ENCODE peak calls at places on chromosomes 11 and 22, in nine cellular contexts. S is suprapubic skin, W is left ventricle myocardium inferior, O is natural killer cell, I is lower leg skin, H is A549, J is bronchial epithelial cell, Y is chondrocyte, M is thoracic aorta. V is an unnamed sample.

GRCh38 chr11:99020324-99021225 is at the start of gene CNTN5:
- DNase-seq in S (no peak), W (peak; percentile 20), O (no peak), I (peak; percentile 84), H (peak; percentile 0), J (peak; percentile 7), Y (peak; percentile 43), M (no peak), V (peak; percentile 0)

GRCh38 chr11:119795231-119795630 is 66.2 kb upstream of the NECTIN1 start:
- DNase-seq in S (no peak), W (no peak), O (no peak), I (no peak), H (peak; percentile 10), J (peak; percentile 79), Y (peak; percentile 68), M (no peak), V (peak; percentile 60)

GRCh38 chr11:65967329-65967934 is 5.9 kb downstream of the SART1 start:
- DNase-seq in S (no peak), W (no peak), O (no peak), I (no peak), H (no peak), J (no peak), Y (no peak), M (no peak), V (no peak)

GRCh38 chr11:76783901-76784813 is 1.0 kb downstream of the TSKU start:
- DNase-seq in S (peak; percentile 81), W (peak; percentile 68), O (no peak), I (peak; percentile 92), H (no peak), J (peak; percentile 71), Y (peak; percentile 94), M (no peak), V (peak; percentile 60)

GRCh38 chr22:35352214-35353111 is 28.4 kb upstream of the HMOX1 start:
- DNase-seq in S (peak; percentile 85), W (peak; percentile 74), O (peak; percentile 49), I (peak; percentile 93), H (peak; percentile 30), J (peak; percentile 35), Y (no peak), M (peak; percentile 62), V (no peak)

GRCh38 chr11:120680322-120680721 is 168.8 kb downstream of the GRIK4 start:
- DNase-seq in S (no peak), W (no peak), O (no peak), I (no peak), H (no peak), J (peak; percentile 27), Y (no peak), M (no peak), V (no peak)

GRCh38 chr11:86781546-86781945 is 18.8 kb upstream of the PRSS23 start:
- DNase-seq in S (no peak), W (no peak), O (no peak), I (no peak), H (no peak), J (no peak), Y (no peak), M (no peak), V (no peak)

GRCh38 chr11:61390161-61390560 is 2.2 kb upstream of the TMEM216 start:
- DNase-seq in S (no peak), W (no peak), O (no peak), I (no peak), H (no peak), J (no peak), Y (no peak), M (no peak), V (no peak)

GRCh38 chr11:84607975-84608787 is 1019.0 kb downstream of the DLG2 start:
- DNase-seq in S (no peak), W (no peak), O (no peak), I (no peak), H (no peak), J (no peak), Y (no peak), M (no peak), V (no peak)

GRCh38 chr11:77506857-77507256 is 33.0 kb upstream of the PAK1 start:
- DNase-seq in S (no peak), W (no peak), O (no peak), I (no peak), H (no peak), J (peak; percentile 78), Y (no peak), M (no peak), V (peak; percentile 24)

GRCh38 chr22:31126869-31127175 is 4.1 kb downstream of the INPP5J start:
- DNase-seq in S (no peak), W (no peak), O (no peak), I (no peak), H (no peak), J (no peak), Y (peak; percentile 86), M (no peak), V (no peak)

GRCh38 chr11:72856551-72857342 is 42.5 kb downstream of the ATG16L2 start:
- DNase-seq in S (no peak), W (no peak), O (no peak), I (no peak), H (no peak), J (no peak), Y (no peak), M (no peak), V (peak; percentile 11)

GRCh38 chr11:119916568-119916967 is 187.6 kb upstream of the NECTIN1 start:
- DNase-seq in S (no peak), W (no peak), O (no peak), I (no peak), H (no peak), J (no peak), Y (no peak), M (no peak), V (no peak)

GRCh38 chr22:37301144-37301820 is 19.0 kb downstream of the CYTH4 start:
- DNase-seq in S (no peak), W (no peak), O (no peak), I (no peak), H (no peak), J (no peak), Y (no peak), M (no peak), V (no peak)

GRCh38 chr11:108364159-108364558 is 103.2 kb downstream of the C11orf65 start:
- DNase-seq in S (no peak), W (no peak), O (no peak), I (no peak), H (no peak), J (no peak), Y (no peak), M (no peak), V (peak; percentile 25)

GRCh38 chr22:36478966-36479365 is 2.5 kb downstream of the TXN2 start:
- DNase-seq in S (no peak), W (no peak), O (no peak), I (no peak), H (no peak), J (no peak), Y (no peak), M (no peak), V (no peak)

GRCh38 chr22:20154602-20155183 is 3.8 kb upstream of the CCDC188 start:
- DNase-seq in S (no peak), W (no peak), O (no peak), I (no peak), H (peak; percentile 16), J (no peak), Y (no peak), M (no peak), V (no peak)

GRCh38 chr11:72652871-72653615 is 21.2 kb downstream of the PDE2A start:
- DNase-seq in S (no peak), W (no peak), O (no peak), I (no peak), H (no peak), J (no peak), Y (no peak), M (no peak), V (no peak)

DNA sequence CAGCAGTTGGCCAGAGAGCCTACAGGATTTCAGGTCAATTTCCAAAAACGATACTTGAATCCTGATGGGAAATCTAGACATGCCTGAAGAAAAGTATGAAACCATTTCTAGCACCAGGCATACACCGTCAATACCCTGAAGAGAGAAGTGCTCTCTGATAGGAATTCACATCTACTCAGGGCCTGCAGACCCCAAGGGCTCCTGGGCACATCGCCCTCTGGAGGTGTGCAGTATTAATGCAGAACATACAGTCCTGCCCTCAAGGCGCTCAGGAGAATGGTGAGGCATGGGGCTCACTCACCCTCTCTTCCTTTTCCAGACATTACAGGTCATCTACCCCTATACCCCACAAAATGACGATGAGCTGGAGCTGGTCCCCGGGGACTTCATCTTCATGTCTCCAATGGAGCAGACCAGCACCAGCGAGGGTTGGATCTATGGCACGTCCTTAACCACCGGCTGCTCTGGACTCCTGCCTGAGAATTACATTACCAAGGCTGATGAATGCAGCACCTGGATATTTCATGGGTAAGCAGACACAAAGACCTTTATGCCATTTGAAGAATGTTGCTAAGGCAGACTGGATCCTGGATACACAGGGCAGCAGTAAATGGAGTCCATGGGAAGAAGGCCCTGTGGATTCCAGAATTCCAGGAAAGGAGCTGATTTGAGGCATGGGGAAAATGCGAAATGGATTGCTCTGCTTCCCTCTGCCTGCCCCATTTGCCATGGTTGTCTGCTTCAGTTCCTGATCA is 49.3 kb upstream of the CRTAM start:
- DNase-seq in S (no peak), W (no peak), O (no peak), I (no peak), H (no peak), J (no peak), Y (no peak), M (no peak), V (no peak)
- TF ChIP-seq CTCF in S (no peak), W (no peak), O (no peak), I (no peak), H (peak; percentile 30), J (peak; percentile 15), Y (peak; percentile 47), M (no peak), V (peak; percentile 63)

GRCh38 chr11:34653851-34654490 is 33.1 kb downstream of the EHF start:
- DNase-seq in S (no peak), W (no peak), O (no peak), I (no peak), H (peak; percentile 82), J (peak; percentile 99), Y (no peak), M (no peak), V (peak; percentile 98)
- TF ChIP-seq CTCF in S (no peak), W (peak; percentile 18), O (no peak), I (no peak), H (peak; percentile 48), J (peak; percentile 18), Y (no peak), M (no peak), V (peak; percentile 23)

GRCh38 chr11:125211191-125211953 is 46.8 kb downstream of the PKNOX2 start:
- DNase-seq in S (no peak), W (no peak), O (no peak), I (no peak), H (no peak), J (peak; percentile 36), Y (no peak), M (no peak), V (no peak)
- TF ChIP-seq CTCF in S (no peak), W (no peak), O (no peak), I (no peak), H (no peak), J (no peak), Y (peak; percentile 50), M (no peak), V (no peak)

DNA sequence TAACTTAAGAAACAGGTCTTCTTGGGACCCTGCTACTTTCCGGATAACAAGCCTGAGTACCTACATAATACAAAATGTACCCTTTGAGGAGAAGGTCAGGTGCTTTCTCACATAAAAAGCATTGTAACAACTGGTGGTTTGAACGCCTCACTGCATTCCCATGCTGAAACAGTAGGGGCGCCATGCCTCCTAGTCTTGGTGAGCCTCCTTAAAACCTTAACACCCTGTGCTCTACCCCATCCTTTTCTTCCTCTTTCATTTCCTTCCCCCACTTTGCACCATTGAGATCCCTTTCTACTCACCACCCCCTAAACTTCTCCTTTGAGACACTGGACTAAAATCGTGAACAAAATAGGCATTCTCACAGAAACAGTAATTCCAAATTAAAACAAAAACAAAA is 729.3 kb downstream of the NTM start:
- DNase-seq in S (no peak), W (peak; percentile 22), O (no peak), I (no peak), H (no peak), J (no peak), Y (no peak), M (no peak), V (no peak)
- TF ChIP-seq CTCF in S (no peak), W (peak; percentile 47), O (no peak), I (no peak), H (no peak), J (peak; percentile 53), Y (peak; percentile 63), M (no peak), V (peak; percentile 60)

V was measured in HFFc6.